ENCODE peak calls at places on chromosomes 11 and 22, in eight cellular contexts. G is GM20000, Y is omental fat pad, J is HFF-Myc, W is AG10803, U is cardiac fibroblast, A is HFFc6, L is fibroblast of lung. T is an unnamed sample.

GRCh38 chr11:75554258-75555022 is 7.6 kb upstream of the SERPINH1 start:
- DNase-seq in G (no peak), Y (peak; percentile 62), J (peak; percentile 100), W (peak; percentile 100), U (peak; percentile 100), A (peak; percentile 95), L (peak; percentile 100), T (no peak)

GRCh38 chr11:129803533-129803932 is 12.1 kb upstream of the TMEM45B start:
- DNase-seq in G (no peak), Y (no peak), J (no peak), W (no peak), U (no peak), A (no peak), L (no peak), T (no peak)

GRCh38 chr11:77147668-77148321 is 19.7 kb downstream of the MYO7A start:
- DNase-seq in G (peak; percentile 53), Y (no peak), J (no peak), W (no peak), U (no peak), A (no peak), L (peak; percentile 22), T (no peak)

GRCh38 chr22:39959640-39960447 is at the start of gene TMA7B:
- DNase-seq in G (no peak), Y (no peak), J (peak; percentile 31), W (peak; percentile 55), U (peak; percentile 60), A (peak; percentile 58), L (peak; percentile 74), T (no peak)

GRCh38 chr11:131880279-131880678 is 509.9 kb downstream of the NTM start:
- DNase-seq in G (no peak), Y (no peak), J (no peak), W (no peak), U (no peak), A (no peak), L (no peak), T (no peak)

GRCh38 chr22:37162221-37163095 is 12.7 kb upstream of the IL2RB start:
- DNase-seq in G (peak; percentile 84), Y (no peak), J (no peak), W (no peak), U (no peak), A (no peak), L (no peak), T (peak; percentile 88)

GRCh38 chr11:820655-821512 is 2.2 kb downstream of the PNPLA2 start:
- DNase-seq in G (no peak), Y (no peak), J (no peak), W (peak; percentile 81), U (peak; percentile 66), A (peak; percentile 76), L (no peak), T (no peak)

GRCh38 chr11:125956371-125956770 is 10.5 kb downstream of the VSIG10L2 start:
- DNase-seq in G (no peak), Y (no peak), J (no peak), W (no peak), U (peak; percentile 9), A (no peak), L (peak; percentile 58), T (no peak)

GRCh38 chr11:118366287-118366686 is 6.9 kb downstream of the UBE4A start:
- DNase-seq in G (no peak), Y (no peak), J (no peak), W (no peak), U (no peak), A (no peak), L (no peak), T (no peak)

GRCh38 chr22:23837911-23838685 is 708 bp downstream of the DERL3 start:
- DNase-seq in G (no peak), Y (no peak), J (no peak), W (no peak), U (no peak), A (no peak), L (no peak), T (no peak)

GRCh38 chr11:62536301-62536957 is 10.2 kb downstream of the AHNAK start:
- DNase-seq in G (no peak), Y (no peak), J (no peak), W (no peak), U (no peak), A (no peak), L (no peak), T (no peak)

GRCh38 chr11:35750981-35751663 is 88.5 kb downstream of the TRIM44 start:
- DNase-seq in G (no peak), Y (no peak), J (no peak), W (no peak), U (peak; percentile 25), A (no peak), L (no peak), T (no peak)

GRCh38 chr11:326592-326841 is 5.9 kb upstream of the IFITM3 start:
- DNase-seq in G (no peak), Y (no peak), J (no peak), W (no peak), U (no peak), A (no peak), L (no peak), T (no peak)

GRCh38 chr11:117941163-117941707 is 12.0 kb upstream of the TMPRSS13 start:
- DNase-seq in G (no peak), Y (no peak), J (no peak), W (no peak), U (no peak), A (no peak), L (no peak), T (no peak)

GRCh38 chr11:118370774-118371173 is 11.4 kb downstream of the UBE4A start:
- DNase-seq in G (no peak), Y (no peak), J (no peak), W (no peak), U (no peak), A (no peak), L (no peak), T (no peak)

GRCh38 chr11:34182425-34182824 is 77.0 kb downstream of the NAT10 start:
- DNase-seq in G (no peak), Y (no peak), J (no peak), W (peak; percentile 31), U (no peak), A (no peak), L (no peak), T (no peak)

GRCh38 chr11:74380746-74381439 is 17.3 kb downstream of the PGM2L1 start:
- DNase-seq in G (no peak), Y (no peak), J (no peak), W (no peak), U (no peak), A (no peak), L (peak; percentile 16), T (no peak)

GRCh38 chr11:91104237-91104636 is 881.4 kb upstream of the CHORDC1 start:
- DNase-seq in G (no peak), Y (no peak), J (no peak), W (peak; percentile 11), U (peak; percentile 72), A (no peak), L (peak; percentile 79), T (no peak)

GRCh38 chr11:87462171-87462570 is 424.4 kb downstream of the TMEM135 start:
- DNase-seq in G (no peak), Y (no peak), J (no peak), W (no peak), U (no peak), A (no peak), L (no peak), T (no peak)

GRCh38 chr11:79335681-79336080 is 105.1 kb downstream of the TENM4 start:
- DNase-seq in G (no peak), Y (no peak), J (no peak), W (no peak), U (no peak), A (no peak), L (no peak), T (no peak)

GRCh38 chr11:104531075-104531474 is 367.1 kb upstream of the PDGFD start:
- DNase-seq in G (peak; percentile 4), Y (no peak), J (no peak), W (no peak), U (peak; percentile 23), A (no peak), L (no peak), T (peak; percentile 3)
- TF ChIP-seq CTCF in G (no peak), Y (no peak), J (peak; percentile 14), W (no peak), U (peak; percentile 35), A (no peak), L (peak; percentile 17), T (no peak)

GRCh38 chr11:58900479-58901420 is 38.5 kb upstream of the GLYATL1 start:
- DNase-seq in G (peak; percentile 59), Y (no peak), J (no peak), W (peak; percentile 63), U (peak; percentile 83), A (peak; percentile 40), L (peak; percentile 78), T (peak; percentile 54)

GRCh38 chr11:58907780-58908179 is 31.5 kb upstream of the GLYATL1 start:
- DNase-seq in G (no peak), Y (no peak), J (no peak), W (no peak), U (no peak), A (no peak), L (no peak), T (no peak)

GRCh38 chr11:58905716-58906547 is 33.4 kb upstream of the GLYATL1 start:
- DNase-seq in G (no peak), Y (no peak), J (peak; percentile 84), W (peak; percentile 90), U (peak; percentile 91), A (peak; percentile 90), L (peak; percentile 94), T (no peak)

GRCh38 chr11:58902881-58903280 is 36.4 kb upstream of the GLYATL1 start:
- DNase-seq in G (no peak), Y (no peak), J (no peak), W (no peak), U (no peak), A (no peak), L (no peak), T (no peak)

DNA sequence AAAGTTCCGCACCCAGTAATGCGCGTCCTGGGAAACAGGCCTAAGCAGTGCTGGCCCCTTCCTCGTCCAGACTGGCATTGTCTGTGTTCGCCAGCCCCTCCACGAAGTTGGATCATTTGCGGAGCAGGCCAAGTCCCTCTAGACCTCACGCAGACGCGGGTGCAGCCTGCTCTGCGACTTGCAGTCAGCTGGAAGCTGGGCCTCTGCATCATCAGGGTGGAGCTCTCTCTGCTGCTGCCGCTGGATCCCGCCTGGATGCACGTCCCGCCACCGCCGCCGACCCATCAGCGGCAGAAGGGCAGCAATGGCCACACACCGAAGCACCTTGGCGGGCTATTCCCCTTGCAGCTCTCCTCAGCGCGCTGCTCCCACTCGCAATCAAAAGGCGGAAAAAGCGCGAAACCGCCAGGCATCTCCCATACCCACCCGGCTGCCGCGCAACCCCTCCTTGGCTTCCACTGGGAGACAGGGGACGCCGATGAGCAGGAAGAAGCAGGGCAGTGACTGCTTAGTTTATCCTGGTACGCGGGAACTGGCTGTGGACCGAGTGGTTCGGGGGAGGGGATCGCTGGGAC is 34.1 kb upstream of the GLYATL1 start:
- DNase-seq in G (no peak), Y (no peak), J (no peak), W (peak; percentile 59), U (peak; percentile 63), A (peak; percentile 67), L (peak; percentile 73), T (no peak)
- TF ChIP-seq CTCF in G (no peak), Y (no peak), J (no peak), W (peak; percentile 20), U (no peak), A (no peak), L (peak; percentile 13), T (no peak)

GRCh38 chr11:17457361-17458104 is 19.1 kb downstream of the ABCC8 start:
- DNase-seq in G (no peak), Y (no peak), J (no peak), W (no peak), U (no peak), A (no peak), L (no peak), T (no peak)
- TF ChIP-seq CTCF in G (no peak), Y (no peak), J (no peak), W (no peak), U (no peak), A (no peak), L (no peak), T (no peak)

GRCh38 chr11:70202898-70203748 is at the start of gene FADD:
- DNase-seq in G (peak; percentile 97), Y (peak; percentile 51), J (peak; percentile 53), W (peak; percentile 87), U (peak; percentile 95), A (peak; percentile 90), L (peak; percentile 89), T (peak; percentile 97)
- TF ChIP-seq CTCF in G (no peak), Y (no peak), J (no peak), W (no peak), U (no peak), A (no peak), L (no peak), T (no peak)

T was measured in GM10248.